ENCODE peak calls at places on chromosomes 16 and 17, in six cellular contexts. One of them, this sample, is unnamed. For H3K4me1, the result is how much of the 10 kb centered on the place peaks cover.

GRCh38 chr17:15260376-15261062 is 4.6 kb downstream of the PMP22 start:
- DNase-seq in SK-N-SH: peak
- DNase-seq in HCT116: no peak
- DNase-seq in IMR-90: peak
- DNase-seq in kidney: peak
- DNase-seq in GM23248: peak
- DNase-seq in this sample: no peak

GRCh38 chr16:4244254-4244812 is 2.5 kb upstream of the SRL start:
- DNase-seq in IMR-90: peak
- DNase-seq in SK-N-SH: no peak
- DNase-seq in HCT116: no peak
- DNase-seq in kidney: no peak
- DNase-seq in GM23248: no peak
- DNase-seq in this sample: peak

GRCh38 chr16:23216658-23217246 is 34.2 kb downstream of the SCNN1G start:
- DNase-seq in IMR-90: no peak
- DNase-seq in HCT116: no peak
- DNase-seq in SK-N-SH: no peak
- DNase-seq in kidney: no peak
- DNase-seq in GM23248: no peak
- DNase-seq in this sample: no peak

GRCh38 chr16:9077001-9077809 is 14.2 kb upstream of the HAPSTR1 start:
- DNase-seq in SK-N-SH: peak
- DNase-seq in GM23248: peak
- DNase-seq in IMR-90: peak
- DNase-seq in kidney: peak
- DNase-seq in HCT116: peak
- DNase-seq in this sample: no peak

GRCh38 chr17:28726912-28727726 is 1.1 kb upstream of the TLCD1 start:
- DNase-seq in kidney: peak
- DNase-seq in GM23248: peak
- DNase-seq in SK-N-SH: peak
- DNase-seq in IMR-90: peak
- DNase-seq in HCT116: peak
- DNase-seq in this sample: peak

GRCh38 chr17:15999974-16000827 is 577 bp downstream of the TTC19 start:
- DNase-seq in HCT116: no peak
- DNase-seq in kidney: no peak
- DNase-seq in IMR-90: peak
- DNase-seq in GM23248: peak
- DNase-seq in SK-N-SH: no peak
- DNase-seq in this sample: no peak

GRCh38 chr16:24844101-24845030 is 1.4 kb upstream of the SLC5A11 start:
- DNase-seq in SK-N-SH: no peak
- DNase-seq in GM23248: no peak
- DNase-seq in IMR-90: peak
- DNase-seq in kidney: no peak
- DNase-seq in HCT116: peak
- DNase-seq in this sample: no peak

GRCh38 chr16:55499951-55500350 is 8.9 kb upstream of the LPCAT2 start:
- DNase-seq in GM23248: peak
- DNase-seq in IMR-90: peak
- DNase-seq in SK-N-SH: no peak
- DNase-seq in HCT116: peak
- DNase-seq in kidney: no peak
- DNase-seq in this sample: no peak

GRCh38 chr17:76432712-76433336 is 20.1 kb downstream of the UBE2O start:
- DNase-seq in kidney: no peak
- DNase-seq in SK-N-SH: no peak
- DNase-seq in GM23248: peak
- DNase-seq in HCT116: peak
- DNase-seq in IMR-90: peak
- DNase-seq in this sample: peak
- H3K9ac ChIP-seq in kidney: no peak
- H3K9ac ChIP-seq in SK-N-SH: no peak
- H3K9ac ChIP-seq in GM23248: no peak
- H3K9ac ChIP-seq in HCT116: no peak
- H3K9ac ChIP-seq in IMR-90: no peak
- H3K9ac ChIP-seq in this sample: no peak

DNA sequence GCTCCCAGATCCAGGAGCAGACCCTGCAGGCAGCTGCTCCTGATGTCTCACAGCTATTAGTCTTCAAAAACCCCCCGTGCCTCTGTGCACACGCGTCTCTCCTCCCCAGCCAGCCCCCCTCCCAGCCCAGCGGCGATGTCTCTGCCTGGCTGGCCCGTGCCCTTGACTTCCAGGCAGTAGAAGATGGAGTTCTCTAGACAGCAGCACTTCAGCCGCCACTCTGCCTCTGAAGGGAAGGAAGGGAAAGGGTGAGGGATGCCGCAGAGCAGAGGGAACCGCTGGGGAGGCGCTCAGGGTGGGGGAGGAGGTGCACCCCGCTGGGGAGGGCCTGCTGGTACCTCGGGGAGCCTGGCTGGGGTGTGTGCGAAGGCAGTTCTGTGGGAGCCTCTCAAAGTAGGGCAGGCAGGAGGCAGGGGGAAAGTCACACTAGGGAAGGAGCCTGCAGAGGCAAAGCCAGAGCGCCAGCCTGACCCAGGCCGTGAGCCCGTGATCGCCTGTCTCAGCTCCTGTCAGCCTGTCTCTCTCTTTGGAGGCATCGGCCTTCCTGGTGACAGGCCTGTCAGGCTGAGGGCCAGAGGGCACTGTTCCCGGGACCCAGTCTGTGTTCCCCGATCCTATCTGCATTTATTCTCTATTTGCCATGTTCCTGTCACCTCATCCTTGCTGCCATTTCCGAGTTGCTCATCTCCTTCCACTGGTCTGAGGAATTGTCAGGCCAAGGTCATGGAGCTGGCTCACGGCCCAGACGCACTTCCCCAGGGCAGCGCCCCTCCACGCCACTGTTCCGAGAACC is 4.5 kb downstream of the PRCD start:
- DNase-seq in HCT116: no peak
- DNase-seq in kidney: peak
- DNase-seq in GM23248: no peak
- DNase-seq in IMR-90: no peak
- DNase-seq in SK-N-SH: peak
- DNase-seq in this sample: no peak
- H3K4me1 ChIP-seq in HCT116: under half
- H3K4me1 ChIP-seq in kidney: under half
- H3K4me1 ChIP-seq in GM23248: under half
- H3K4me1 ChIP-seq in IMR-90: under half
- H3K4me1 ChIP-seq in SK-N-SH: under half
- H3K4me1 ChIP-seq in this sample: under half

GRCh38 chr17:3922765-3923164 is 6.5 kb upstream of the P2RX1 start:
- DNase-seq in GM23248: no peak
- DNase-seq in SK-N-SH: no peak
- DNase-seq in kidney: no peak
- DNase-seq in HCT116: no peak
- DNase-seq in IMR-90: no peak
- DNase-seq in this sample: peak
- H3K4me3 ChIP-seq in GM23248: no peak
- H3K4me3 ChIP-seq in SK-N-SH: no peak
- H3K4me3 ChIP-seq in kidney: no peak
- H3K4me3 ChIP-seq in HCT116: no peak
- H3K4me3 ChIP-seq in IMR-90: no peak
- H3K4me3 ChIP-seq in this sample: no peak

DNA sequence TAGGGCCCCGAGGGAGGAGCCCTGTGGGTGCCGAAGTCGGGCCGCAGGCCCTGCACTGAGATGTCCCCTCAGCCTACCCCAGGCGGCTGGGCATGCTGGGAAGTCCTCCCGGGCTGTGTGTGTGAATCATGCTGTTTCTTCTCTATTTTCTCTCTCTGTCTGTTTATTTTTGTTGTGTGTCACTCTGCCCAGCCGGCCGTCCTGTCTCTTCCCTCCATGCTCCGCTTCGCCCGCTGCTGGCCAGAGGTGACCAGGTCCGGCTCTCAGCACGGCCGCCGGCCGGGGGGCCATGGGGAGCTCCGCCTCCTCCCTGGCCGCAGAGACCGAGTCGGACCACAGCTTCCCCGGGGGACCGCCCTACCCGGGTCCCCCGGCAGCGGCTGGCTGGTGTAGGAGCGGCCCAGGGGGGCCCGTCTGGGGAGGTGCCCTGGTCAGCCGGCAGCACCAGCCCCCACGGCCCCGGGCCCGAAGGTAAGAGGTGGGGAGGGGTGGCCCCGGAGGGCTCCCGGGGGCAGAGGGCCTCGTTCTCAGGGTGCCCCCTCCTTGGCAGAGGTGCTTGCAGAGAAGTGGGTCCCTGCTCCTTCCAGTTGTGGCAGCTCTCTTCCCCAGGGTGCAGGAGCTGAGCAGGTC is 12.5 kb downstream of the CAPN15 start:
- DNase-seq in IMR-90: peak
- DNase-seq in kidney: no peak
- DNase-seq in HCT116: no peak
- DNase-seq in SK-N-SH: no peak
- DNase-seq in GM23248: peak
- DNase-seq in this sample: no peak
- H3K9ac ChIP-seq in IMR-90: peak
- H3K9ac ChIP-seq in kidney: no peak
- H3K9ac ChIP-seq in HCT116: no peak
- H3K9ac ChIP-seq in SK-N-SH: no peak
- H3K9ac ChIP-seq in GM23248: no peak
- H3K9ac ChIP-seq in this sample: no peak

GRCh38 chr17:7512105-7512504 is 27.9 kb downstream of the POLR2A start:
- DNase-seq in HCT116: no peak
- DNase-seq in IMR-90: no peak
- DNase-seq in kidney: no peak
- DNase-seq in GM23248: no peak
- DNase-seq in SK-N-SH: no peak
- DNase-seq in this sample: no peak
- H3K4me1 ChIP-seq in HCT116: under half
- H3K4me1 ChIP-seq in IMR-90: under half
- H3K4me1 ChIP-seq in kidney: under half
- H3K4me1 ChIP-seq in GM23248: under half
- H3K4me1 ChIP-seq in SK-N-SH: under half
- H3K4me1 ChIP-seq in this sample: under half

GRCh38 chr16:67393790-67394270 is 532 bp upstream of the TPPP3 start:
- DNase-seq in IMR-90: no peak
- DNase-seq in SK-N-SH: no peak
- DNase-seq in GM23248: no peak
- DNase-seq in HCT116: no peak
- DNase-seq in kidney: no peak
- DNase-seq in this sample: no peak

GRCh38 chr16:67394271-67395104 is 1.2 kb upstream of the TPPP3 start:
- DNase-seq in HCT116: no peak
- DNase-seq in kidney: peak
- DNase-seq in IMR-90: no peak
- DNase-seq in SK-N-SH: no peak
- DNase-seq in GM23248: peak
- DNase-seq in this sample: no peak

GRCh38 chr16:67392301-67393059 is 818 bp downstream of the TPPP3 start:
- DNase-seq in SK-N-SH: no peak
- DNase-seq in IMR-90: no peak
- DNase-seq in kidney: peak
- DNase-seq in GM23248: no peak
- DNase-seq in HCT116: no peak
- DNase-seq in this sample: no peak

GRCh38 chr16:67391424-67392300 is 1.6 kb downstream of the TPPP3 start:
- DNase-seq in GM23248: peak
- DNase-seq in HCT116: no peak
- DNase-seq in kidney: no peak
- DNase-seq in SK-N-SH: peak
- DNase-seq in IMR-90: no peak
- DNase-seq in this sample: no peak

DNA sequence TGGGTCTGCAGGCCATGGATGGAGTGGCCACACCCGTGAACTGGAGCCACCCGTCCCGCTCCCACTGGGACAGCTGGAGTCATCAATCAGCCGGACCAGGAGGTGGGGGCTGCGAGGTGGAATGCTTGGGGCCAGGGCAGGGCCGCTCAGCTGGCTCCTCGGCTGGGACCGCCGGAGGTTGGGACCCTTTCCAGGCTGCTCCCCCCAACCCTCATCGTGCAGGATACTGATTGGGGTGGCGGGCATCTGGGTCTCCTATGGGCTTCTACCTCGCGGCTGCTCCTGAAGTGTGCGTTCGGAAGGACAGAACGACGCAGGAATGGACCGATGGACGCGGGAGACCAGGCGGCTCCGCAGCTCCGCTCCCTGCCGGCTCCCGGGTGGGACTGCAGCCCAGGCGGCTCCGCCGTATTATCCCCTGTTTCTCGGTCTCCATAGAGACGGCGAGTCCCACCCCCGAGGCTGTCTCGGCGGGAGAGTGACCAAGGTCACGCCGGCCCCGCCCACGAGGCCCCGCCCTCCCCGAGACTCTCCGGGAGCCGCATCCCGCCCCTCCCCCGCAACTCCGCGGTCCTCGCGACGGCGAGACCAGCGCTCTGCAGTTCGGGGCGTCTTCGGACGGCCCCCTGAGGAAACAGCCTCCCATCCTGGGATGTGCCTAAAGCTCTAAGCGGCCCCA is at the start of gene TPPP3:
- DNase-seq in HCT116: no peak
- DNase-seq in kidney: peak
- DNase-seq in SK-N-SH: peak
- DNase-seq in IMR-90: peak
- DNase-seq in GM23248: peak
- DNase-seq in this sample: no peak
- H3K4me3 ChIP-seq in HCT116: no peak
- H3K4me3 ChIP-seq in kidney: peak
- H3K4me3 ChIP-seq in SK-N-SH: peak
- H3K4me3 ChIP-seq in IMR-90: peak
- H3K4me3 ChIP-seq in GM23248: peak
- H3K4me3 ChIP-seq in this sample: no peak

This sample was measured in Karpas-422.